ENCODE peak calls at places on chromosomes 2 and 18, in five cellular contexts. S is transverse colon; Y is heart right ventricle; Q is CD8-positive, alpha-beta T cell; K is neural progenitor cell. A is an unnamed sample.

GRCh38 chr2:137547842-137548241 is 416.4 kb upstream of the HNMT start:
- DNase-seq in K (no peak), S (no peak), Y (no peak), Q (no peak), A (no peak)

GRCh38 chr2:225002656-225003045 is 39.6 kb downstream of the DOCK10 start:
- DNase-seq in Q (peak), S (no peak), K (no peak), Y (no peak), A (no peak)

GRCh38 chr18:42028232-42028832 is 73.3 kb downstream of the PIK3C3 start:
- DNase-seq in Q (no peak), S (no peak), Y (no peak), K (peak), A (no peak)

GRCh38 chr2:27086722-27087446 is at the start of gene KHK:
- DNase-seq in K (peak), Q (no peak), Y (peak), S (peak), A (no peak)

GRCh38 chr18:62264984-62265383 is 60.1 kb upstream of the TNFRSF11A start:
- DNase-seq in Y (no peak), K (no peak), S (no peak), Q (no peak), A (no peak)

GRCh38 chr18:9643549-9643948 is 29.2 kb upstream of the PPP4R1 start:
- DNase-seq in Q (no peak), K (peak), Y (peak), S (no peak), A (no peak)

GRCh38 chr2:104702451-104702850 is 151.5 kb upstream of the POU3F3 start:
- DNase-seq in Q (no peak), S (no peak), K (peak), Y (no peak), A (no peak)

GRCh38 chr18:47969851-47970250 is 39.4 kb upstream of the SMAD2 start:
- DNase-seq in S (no peak), Q (no peak), K (no peak), Y (no peak), A (no peak)

GRCh38 chr18:76977108-76977621 is 154.8 kb downstream of the ZNF236 start:
- DNase-seq in S (peak), Y (no peak), K (no peak), Q (peak), A (no peak)

GRCh38 chr2:226794077-226794670 is 5.4 kb downstream of the IRS1 start:
- DNase-seq in K (no peak), S (no peak), Y (no peak), Q (no peak), A (no peak)

GRCh38 chr2:10911291-10912075 is at the start of gene KCNF1:
- DNase-seq in S (no peak), Y (no peak), K (peak), Q (no peak), A (peak)

GRCh38 chr2:157480182-157480961 is 36.5 kb upstream of the CYTIP start:
- DNase-seq in Q (no peak), Y (peak), K (no peak), S (peak), A (no peak)

GRCh38 chr2:149586063-149586462 is 1.5 kb downstream of the MMADHC start:
- DNase-seq in S (no peak), K (no peak), Q (no peak), Y (no peak), A (no peak)

GRCh38 chr2:146701183-146701582 is 1143.6 kb upstream of the ACVR2A start:
- DNase-seq in S (no peak), K (peak), Y (no peak), Q (no peak), A (no peak)

GRCh38 chr2:219497495-219498279 is 1.0 kb upstream of the GMPPA start:
- DNase-seq in S (peak), Y (peak), Q (peak), K (peak), A (peak)

GRCh38 chr2:219499058-219499307 is 292 bp downstream of the GMPPA start:
- DNase-seq in Q (no peak), S (no peak), Y (no peak), K (no peak), A (no peak)

GRCh38 chr2:219499555-219499954 is 864 bp downstream of the GMPPA start:
- DNase-seq in Q (no peak), S (no peak), Y (no peak), K (no peak), A (no peak)

GRCh38 chr2:219496781-219497494 is 1.8 kb upstream of the GMPPA start:
- DNase-seq in Q (peak), Y (no peak), K (peak), S (peak), A (no peak)

DNA sequence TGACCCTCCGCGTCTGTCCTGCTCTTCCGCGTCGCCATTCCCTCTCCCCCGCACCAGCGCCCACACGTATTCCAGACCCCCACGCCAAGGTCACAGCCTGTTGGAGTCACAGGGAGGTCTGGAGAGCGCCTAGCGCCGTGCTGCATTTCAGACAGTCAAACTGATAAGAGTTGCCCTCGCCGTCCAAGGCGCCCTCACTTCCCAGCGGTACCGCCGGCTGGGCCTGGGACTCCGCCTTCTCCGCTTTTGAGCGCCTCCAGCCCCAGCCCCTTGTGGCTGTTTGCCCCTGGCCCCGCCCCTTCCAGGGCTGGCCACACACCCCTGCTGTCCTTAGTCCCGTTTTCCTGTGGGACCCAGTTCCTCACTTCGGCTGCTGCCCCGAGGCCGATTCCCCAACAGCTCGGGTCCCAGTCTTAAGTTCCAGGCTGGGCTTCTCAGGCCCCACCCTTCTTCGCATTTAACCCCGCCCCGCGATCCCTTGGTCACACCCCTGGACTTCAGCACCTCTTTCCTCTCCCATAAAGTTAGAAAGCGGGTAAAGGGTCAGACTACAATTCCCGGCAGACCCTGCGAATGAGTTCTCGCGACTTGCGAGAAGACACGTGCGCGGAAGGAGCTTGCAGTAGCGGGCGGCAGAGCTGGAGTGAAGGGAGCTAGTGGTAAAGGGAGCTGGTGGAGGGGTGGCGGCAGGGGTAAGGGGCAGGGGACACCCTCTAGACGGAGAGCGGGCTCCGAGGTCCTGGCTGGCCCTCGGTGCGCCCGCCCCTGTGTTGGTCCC is at the start of gene GMPPA:
- DNase-seq in Y (peak), S (peak), Q (peak), K (peak), A (peak)
- TF ChIP-seq CTCF in Y (peak), S (no peak), Q (no peak), K (no peak), A (peak)

GRCh38 chr18:56645415-56646016 is 5.6 kb upstream of the WDR7 start:
- DNase-seq in S (no peak), Y (no peak), Q (no peak), K (peak), A (no peak)
- TF ChIP-seq CTCF in S (peak), Y (peak), Q (peak), K (peak), A (peak)

DNA sequence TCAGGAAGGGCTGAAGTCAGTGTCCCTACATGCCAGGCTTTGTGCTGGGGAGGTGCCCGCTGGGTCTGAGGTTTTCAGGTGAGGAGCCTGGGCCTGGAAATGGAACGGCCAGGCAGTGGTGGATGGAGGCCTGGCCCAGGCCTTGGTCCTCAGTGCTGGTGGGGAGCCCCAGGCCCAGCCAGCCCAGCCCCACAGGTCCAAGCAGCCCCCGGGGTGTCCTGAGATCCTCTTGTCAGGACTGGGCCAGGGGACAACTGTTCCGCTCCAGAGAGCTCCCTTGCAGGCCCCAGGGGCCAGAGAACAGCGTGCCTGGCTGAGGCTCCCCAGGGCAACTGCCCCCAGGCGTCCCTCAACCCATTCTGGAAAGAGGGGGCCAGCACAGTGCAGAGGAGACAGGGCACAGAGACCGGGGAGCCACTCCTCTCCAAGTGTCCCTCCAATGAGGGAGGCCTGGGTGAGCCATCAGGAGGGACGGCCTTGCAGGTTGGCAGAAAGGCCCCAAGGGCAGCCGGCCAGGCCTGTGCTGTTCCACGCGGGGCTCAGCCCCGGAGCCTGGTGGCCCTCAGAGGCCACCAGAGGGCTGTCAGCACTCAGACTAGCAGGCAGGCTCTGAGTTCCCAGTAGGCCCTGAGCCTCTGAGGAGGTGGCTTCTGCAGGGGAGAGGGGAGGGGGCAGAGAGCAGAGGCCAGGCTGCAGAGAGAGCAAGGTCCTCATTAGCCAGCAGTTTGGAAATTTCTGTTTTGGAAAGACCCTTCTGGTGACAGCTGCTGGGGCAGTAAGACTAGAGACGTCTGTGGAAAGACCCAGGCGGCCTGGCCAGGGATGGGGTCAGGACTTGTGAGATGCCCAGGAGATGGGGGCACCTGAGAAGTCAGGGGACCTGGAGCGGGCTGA is 29.4 kb upstream of the SNED1 start:
- DNase-seq in Q (no peak), K (peak), S (no peak), Y (no peak), A (no peak)
- TF ChIP-seq CTCF in Q (no peak), K (no peak), S (no peak), Y (no peak), A (no peak)

DNA sequence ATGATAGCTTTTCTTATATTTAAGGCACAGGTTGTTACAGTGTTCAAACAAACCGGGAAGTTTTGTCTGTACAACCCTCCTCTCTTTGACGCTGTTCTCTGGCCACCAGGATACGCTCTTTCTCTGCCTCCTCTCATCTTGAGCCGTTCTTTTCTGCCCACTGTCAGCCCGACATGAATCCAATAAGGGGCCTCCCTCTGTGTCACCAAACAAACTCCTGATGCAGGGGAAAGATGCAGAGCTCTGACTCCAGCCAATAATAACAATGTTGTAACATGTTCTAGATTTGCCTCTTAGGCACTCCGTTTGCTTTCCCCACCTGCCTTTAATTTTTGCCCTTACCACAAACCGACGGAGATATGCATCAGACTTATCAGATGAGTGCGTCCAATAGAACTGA is 449.3 kb downstream of the SLC4A3 start:
- DNase-seq in Q (no peak), Y (peak), K (peak), S (no peak), A (no peak)
- TF ChIP-seq CTCF in Q (no peak), Y (peak), K (peak), S (no peak), A (peak)

DNA sequence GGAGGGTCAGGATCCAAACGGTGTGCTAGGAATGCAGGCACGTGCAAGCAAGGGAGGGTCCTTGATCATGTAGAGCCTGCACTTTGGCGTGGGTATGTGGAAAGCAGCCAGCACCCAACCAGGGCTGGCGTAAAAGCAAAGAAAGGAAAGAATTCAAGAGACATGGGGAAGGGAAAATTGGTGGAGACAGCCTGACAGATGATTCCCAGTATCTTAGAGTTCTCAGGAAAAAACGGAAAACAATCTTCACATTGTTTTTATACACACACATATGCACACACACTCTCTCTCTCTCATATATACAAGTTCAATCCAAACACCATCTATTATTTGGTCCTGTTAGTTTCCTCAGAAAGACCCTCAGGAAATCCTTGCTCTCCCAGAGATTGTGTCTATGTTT is 46.4 kb downstream of the LTBP1 start:
- DNase-seq in S (no peak), K (no peak), Y (no peak), Q (no peak), A (no peak)
- TF ChIP-seq CTCF in S (no peak), K (no peak), Y (no peak), Q (no peak), A (no peak)

GRCh38 chr2:42363413-42363812 is 2.4 kb upstream of the COX7A2L start:
- DNase-seq in S (no peak), K (no peak), Q (no peak), Y (no peak), A (no peak)

GRCh38 chr2:42359894-42360483 is 1.0 kb downstream of the COX7A2L start:
- DNase-seq in Q (no peak), K (no peak), Y (no peak), S (no peak), A (no peak)

GRCh38 chr2:42360890-42361727 is at the start of gene COX7A2L:
- DNase-seq in Y (peak), K (peak), Q (peak), S (peak), A (peak)

GRCh38 chr2:42360493-42360889 is 526 bp downstream of the COX7A2L start:
- DNase-seq in S (no peak), Q (no peak), Y (no peak), K (peak), A (no peak)

DNA sequence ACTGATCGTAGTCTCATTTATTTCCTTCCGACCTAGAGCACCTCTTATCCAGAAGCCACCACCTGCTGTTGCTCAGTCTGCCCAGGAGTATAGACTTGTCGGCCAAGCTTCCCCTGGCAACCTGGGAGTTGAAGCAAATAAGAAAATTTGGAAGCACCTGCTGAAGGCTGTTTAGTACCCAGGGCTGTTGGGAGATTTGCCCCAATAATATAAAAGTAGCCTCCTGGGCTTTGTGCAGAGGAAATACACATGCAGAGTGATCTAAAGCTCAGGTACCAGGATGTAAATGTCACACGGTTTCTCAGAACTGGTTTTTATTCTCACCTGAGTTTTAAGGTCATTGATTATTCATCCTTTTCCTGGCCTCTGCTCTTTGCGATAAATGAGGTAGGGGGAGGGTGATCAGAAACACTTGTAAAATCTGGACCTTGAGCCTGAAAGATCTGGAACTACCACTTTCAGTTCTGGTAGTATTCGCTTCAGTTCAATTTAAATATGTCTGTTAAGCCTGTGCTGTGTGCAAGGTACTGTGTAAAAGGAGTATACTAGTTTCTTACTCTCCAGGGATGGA is 796 bp upstream of the COX7A2L start:
- DNase-seq in S (no peak), Q (no peak), Y (no peak), K (no peak), A (no peak)
- TF ChIP-seq CTCF in S (no peak), Q (no peak), Y (no peak), K (no peak), A (no peak)

GRCh38 chr2:65130440-65131175 is 702 bp upstream of the RAB1A start:
- DNase-seq in K (no peak), Y (no peak), Q (no peak), S (no peak), A (no peak)
- TF ChIP-seq CTCF in K (no peak), Y (no peak), Q (no peak), S (no peak), A (peak)

GRCh38 chr2:190202018-190202417 is 117.6 kb downstream of the HIBCH start:
- DNase-seq in Y (no peak), Q (no peak), K (no peak), S (no peak), A (no peak)

GRCh38 chr2:190199530-190199929 is 120.1 kb downstream of the HIBCH start:
- DNase-seq in Q (no peak), S (no peak), Y (no peak), K (no peak), A (no peak)

GRCh38 chr2:190205643-190206042 is 114.0 kb downstream of the HIBCH start:
- DNase-seq in S (no peak), Q (no peak), Y (no peak), K (no peak), A (no peak)

GRCh38 chr2:190200603-190201002 is 119.0 kb downstream of the HIBCH start:
- DNase-seq in K (no peak), Q (no peak), Y (no peak), S (no peak), A (no peak)

GRCh38 chr2:190202604-190203003 is 117.0 kb downstream of the HIBCH start:
- DNase-seq in S (no peak), Q (no peak), K (no peak), Y (no peak), A (no peak)
- TF ChIP-seq CTCF in S (no peak), Q (no peak), K (no peak), Y (no peak), A (no peak)

DNA sequence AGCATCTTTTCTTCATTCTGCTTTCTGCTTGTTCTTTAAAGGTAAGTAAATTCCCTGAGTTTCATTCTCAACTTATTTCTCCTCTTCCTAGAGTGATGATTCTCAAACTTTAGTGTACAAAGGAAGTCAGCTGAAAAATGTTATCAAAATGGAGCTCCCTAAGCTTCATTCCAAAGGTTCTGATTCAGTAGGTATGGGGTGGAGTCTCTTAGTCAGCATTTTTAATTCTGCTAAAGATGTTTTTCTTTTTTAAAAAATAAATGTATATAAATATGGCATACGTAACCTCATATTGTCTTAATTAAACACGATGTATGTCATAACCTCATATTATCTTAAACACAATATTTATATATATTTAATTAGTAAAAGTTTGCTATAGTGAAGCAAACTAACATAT is 3.1 kb upstream of the CSRNP3 start:
- DNase-seq in Y (no peak), Q (no peak), S (no peak), K (no peak), A (no peak)
- TF ChIP-seq CTCF in Y (no peak), Q (no peak), S (no peak), K (no peak), A (no peak)

DNA sequence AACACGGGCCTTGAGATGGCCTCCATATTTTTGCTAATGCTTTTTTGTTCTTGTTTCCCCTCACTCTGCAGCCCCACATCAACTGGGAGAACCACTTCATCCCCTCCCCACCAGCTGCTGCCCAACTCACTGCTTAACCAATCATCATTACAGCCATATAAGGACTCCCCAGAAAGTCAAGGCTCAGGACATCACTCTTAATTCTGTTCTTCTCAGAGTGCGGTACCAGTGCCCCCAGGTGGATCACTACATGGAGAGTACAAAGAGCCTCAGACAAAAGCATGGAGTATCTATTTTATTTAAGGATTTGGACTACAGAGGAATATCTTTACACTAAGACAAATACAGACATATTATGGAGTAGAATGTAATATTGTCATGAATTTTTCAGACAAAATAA is 340.6 kb downstream of the PAX3 start:
- DNase-seq in Q (no peak), Y (no peak), S (no peak), K (no peak), A (no peak)
- TF ChIP-seq CTCF in Q (no peak), Y (no peak), S (no peak), K (peak), A (no peak)